ENCODE peak calls at places on chromosomes 4 and X, in seven cellular contexts. One of them, this sample, is unnamed.

GRCh38 chrX:153974003-153974725 is 1.6 kb downstream of the TMEM187 start:
- DNase-seq in activated T-cell treated with anti-CD3 and anti-CD28 coated beads, Interleukin-2, amount 50 U/mL, for 72 hours: no peak
- DNase-seq in mesothelial cell of epicardium: no peak
- DNase-seq in RCC 7860: no peak
- DNase-seq in nephron progenitor cell: no peak
- DNase-seq in NCI-H2081: no peak
- DNase-seq in ascending aorta: no peak
- DNase-seq in this sample: no peak

GRCh38 chrX:35696760-35697234 is 101.3 kb upstream of the MAGEB16 start:
- DNase-seq in mesothelial cell of epicardium: no peak
- DNase-seq in RCC 7860: peak
- DNase-seq in ascending aorta: no peak
- DNase-seq in nephron progenitor cell: no peak
- DNase-seq in activated T-cell treated with anti-CD3 and anti-CD28 coated beads, Interleukin-2, amount 50 U/mL, for 72 hours: no peak
- DNase-seq in NCI-H2081: no peak
- DNase-seq in this sample: no peak

GRCh38 chr4:921830-922331 is 10.2 kb downstream of the GAK start:
- DNase-seq in NCI-H2081: no peak
- DNase-seq in mesothelial cell of epicardium: no peak
- DNase-seq in nephron progenitor cell: no peak
- DNase-seq in RCC 7860: no peak
- DNase-seq in activated T-cell treated with anti-CD3 and anti-CD28 coated beads, Interleukin-2, amount 50 U/mL, for 72 hours: peak
- DNase-seq in ascending aorta: no peak
- DNase-seq in this sample: no peak

GRCh38 chr4:6391852-6392188 is 80.6 kb downstream of the PPP2R2C start:
- DNase-seq in ascending aorta: no peak
- DNase-seq in NCI-H2081: no peak
- DNase-seq in nephron progenitor cell: no peak
- DNase-seq in mesothelial cell of epicardium: no peak
- DNase-seq in activated T-cell treated with anti-CD3 and anti-CD28 coated beads, Interleukin-2, amount 50 U/mL, for 72 hours: no peak
- DNase-seq in RCC 7860: peak
- DNase-seq in this sample: no peak

GRCh38 chr4:95165926-95166524 is 382.7 kb downstream of the UNC5C start:
- DNase-seq in NCI-H2081: peak
- DNase-seq in nephron progenitor cell: peak
- DNase-seq in ascending aorta: no peak
- DNase-seq in mesothelial cell of epicardium: no peak
- DNase-seq in activated T-cell treated with anti-CD3 and anti-CD28 coated beads, Interleukin-2, amount 50 U/mL, for 72 hours: peak
- DNase-seq in RCC 7860: peak
- DNase-seq in this sample: peak

GRCh38 chr4:139014391-139015268 is 951 bp upstream of the NOCT start:
- DNase-seq in RCC 7860: peak
- DNase-seq in NCI-H2081: no peak
- DNase-seq in ascending aorta: no peak
- DNase-seq in activated T-cell treated with anti-CD3 and anti-CD28 coated beads, Interleukin-2, amount 50 U/mL, for 72 hours: no peak
- DNase-seq in nephron progenitor cell: no peak
- DNase-seq in mesothelial cell of epicardium: no peak
- DNase-seq in this sample: peak

GRCh38 chrX:143580266-143580665 is 55.6 kb downstream of the SLITRK4 start:
- DNase-seq in nephron progenitor cell: no peak
- DNase-seq in activated T-cell treated with anti-CD3 and anti-CD28 coated beads, Interleukin-2, amount 50 U/mL, for 72 hours: no peak
- DNase-seq in RCC 7860: peak
- DNase-seq in mesothelial cell of epicardium: no peak
- DNase-seq in NCI-H2081: no peak
- DNase-seq in ascending aorta: no peak
- DNase-seq in this sample: no peak

GRCh38 chr4:3025881-3026280 is 48.5 kb downstream of the HTT-AS start:
- DNase-seq in RCC 7860: no peak
- DNase-seq in mesothelial cell of epicardium: no peak
- DNase-seq in activated T-cell treated with anti-CD3 and anti-CD28 coated beads, Interleukin-2, amount 50 U/mL, for 72 hours: no peak
- DNase-seq in ascending aorta: no peak
- DNase-seq in nephron progenitor cell: no peak
- DNase-seq in NCI-H2081: no peak
- DNase-seq in this sample: no peak

GRCh38 chr4:110005461-110006056 is 92.9 kb downstream of the EGF start:
- DNase-seq in nephron progenitor cell: no peak
- DNase-seq in NCI-H2081: no peak
- DNase-seq in mesothelial cell of epicardium: no peak
- DNase-seq in ascending aorta: no peak
- DNase-seq in RCC 7860: peak
- DNase-seq in activated T-cell treated with anti-CD3 and anti-CD28 coated beads, Interleukin-2, amount 50 U/mL, for 72 hours: no peak
- DNase-seq in this sample: peak